ENCODE peak calls at places on chromosomes 4 and X, in five cellular contexts. One of them, this sample, is unnamed.

GRCh38 chr4:39937683-39938268 is 39.9 kb downstream of the PDS5A start:
- DNase-seq in mammary epithelial cell: no peak
- DNase-seq in MM.1S: no peak
- DNase-seq in GM23338: no peak
- DNase-seq in HepG2: no peak
- DNase-seq in this sample: no peak

GRCh38 chr4:152691761-152692160 is 12.0 kb upstream of the TMEM154 start:
- DNase-seq in mammary epithelial cell: no peak
- DNase-seq in GM23338: no peak
- DNase-seq in MM.1S: no peak
- DNase-seq in HepG2: peak
- DNase-seq in this sample: no peak

GRCh38 chrX:152635941-152636340 is 1.8 kb upstream of the GABRQ start:
- DNase-seq in GM23338: peak
- DNase-seq in MM.1S: peak
- DNase-seq in mammary epithelial cell: peak
- DNase-seq in HepG2: peak
- DNase-seq in this sample: peak

GRCh38 chrX:29617276-29617675 is 598.1 kb upstream of the MAGEB2 start:
- DNase-seq in GM23338: no peak
- DNase-seq in mammary epithelial cell: peak
- DNase-seq in MM.1S: no peak
- DNase-seq in HepG2: no peak
- DNase-seq in this sample: no peak

GRCh38 chr4:54082168-54082567 is 17.8 kb upstream of the CHIC2 start:
- DNase-seq in GM23338: no peak
- DNase-seq in mammary epithelial cell: peak
- DNase-seq in MM.1S: no peak
- DNase-seq in HepG2: peak
- DNase-seq in this sample: no peak

GRCh38 chr4:82402196-82402775 is 28.0 kb downstream of the HNRNPDL start:
- DNase-seq in MM.1S: no peak
- DNase-seq in HepG2: no peak
- DNase-seq in mammary epithelial cell: no peak
- DNase-seq in GM23338: peak
- DNase-seq in this sample: no peak

GRCh38 chr4:184392321-184392720 is 82.0 kb downstream of the IRF2 start:
- DNase-seq in GM23338: no peak
- DNase-seq in HepG2: no peak
- DNase-seq in mammary epithelial cell: no peak
- DNase-seq in MM.1S: no peak
- DNase-seq in this sample: no peak

GRCh38 chr4:153142700-153143438 is 61.4 kb upstream of the TRIM2 start:
- DNase-seq in GM23338: peak
- DNase-seq in mammary epithelial cell: peak
- DNase-seq in HepG2: peak
- DNase-seq in MM.1S: peak
- DNase-seq in this sample: peak

GRCh38 chrX:470686-471085 is 84.0 kb upstream of the PPP2R3B start:
- DNase-seq in mammary epithelial cell: no peak
- DNase-seq in MM.1S: no peak
- DNase-seq in HepG2: no peak
- DNase-seq in GM23338: no peak
- DNase-seq in this sample: no peak

GRCh38 chr4:2248044-2248780 is 6.3 kb upstream of the HAUS3 start:
- DNase-seq in GM23338: no peak
- DNase-seq in MM.1S: no peak
- DNase-seq in HepG2: no peak
- DNase-seq in mammary epithelial cell: no peak
- DNase-seq in this sample: no peak

GRCh38 chrX:79524642-79525041 is 157.5 kb upstream of the ITM2A start:
- DNase-seq in MM.1S: peak
- DNase-seq in mammary epithelial cell: peak
- DNase-seq in HepG2: no peak
- DNase-seq in GM23338: peak
- DNase-seq in this sample: no peak

DNA sequence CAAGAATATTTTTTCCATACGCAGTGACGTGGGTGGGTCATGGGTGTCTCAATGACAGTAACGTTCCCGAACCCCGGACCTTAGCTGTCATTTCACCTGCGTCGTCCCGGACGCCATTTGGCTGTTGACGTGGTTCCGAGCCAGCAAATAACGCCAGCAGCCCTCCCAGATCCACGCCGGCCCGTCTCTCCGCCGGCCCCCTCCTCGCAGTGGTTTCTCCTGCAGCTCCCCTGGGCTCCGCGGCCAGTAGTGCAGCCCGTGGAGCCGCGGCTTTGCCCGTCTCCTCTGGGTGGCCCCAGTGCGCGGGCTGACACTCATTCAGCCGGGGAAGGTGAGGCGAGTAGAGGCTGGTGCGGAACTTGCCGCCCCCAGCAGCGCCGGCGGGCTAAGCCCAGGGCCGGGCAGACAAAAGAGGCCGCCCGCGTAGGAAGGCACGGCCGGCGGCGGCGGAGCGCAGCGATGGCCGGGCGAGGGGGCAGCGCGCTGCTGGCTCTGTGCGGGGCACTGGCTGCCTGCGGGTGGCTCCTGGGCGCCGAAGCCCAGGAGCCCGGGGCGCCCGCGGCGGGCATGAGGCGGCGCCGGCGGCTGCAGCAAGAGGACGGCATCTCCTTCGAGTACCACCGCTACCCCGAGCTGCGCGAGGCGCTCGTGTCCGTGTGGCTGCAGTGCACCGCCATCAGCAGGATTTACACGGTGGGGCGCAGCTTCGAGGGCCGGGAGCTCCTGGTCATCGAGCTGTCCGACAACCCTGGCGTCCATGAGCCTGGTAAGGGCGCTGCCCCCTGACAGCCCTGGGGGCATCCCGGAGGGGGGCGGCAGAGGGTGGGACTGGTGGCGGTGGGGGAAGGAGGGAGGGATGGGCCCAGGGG is at the start of gene CPE:
- DNase-seq in MM.1S: peak
- DNase-seq in GM23338: peak
- DNase-seq in mammary epithelial cell: peak
- DNase-seq in HepG2: peak
- DNase-seq in this sample: no peak
- TF ChIP-seq EZH2 in MM.1S: no peak
- TF ChIP-seq EZH2 in GM23338: no peak
- TF ChIP-seq EZH2 in mammary epithelial cell: no peak
- TF ChIP-seq EZH2 in HepG2: no peak
- TF ChIP-seq EZH2 in this sample: no peak

GRCh38 chr4:110224142-110224541 is 25.7 kb upstream of the ELOVL6 start:
- DNase-seq in HepG2: no peak
- DNase-seq in mammary epithelial cell: no peak
- DNase-seq in GM23338: no peak
- DNase-seq in MM.1S: no peak
- DNase-seq in this sample: no peak
- TF ChIP-seq EZH2 in HepG2: no peak
- TF ChIP-seq EZH2 in mammary epithelial cell: no peak
- TF ChIP-seq EZH2 in GM23338: no peak
- TF ChIP-seq EZH2 in MM.1S: no peak
- TF ChIP-seq EZH2 in this sample: no peak

GRCh38 chr4:80335554-80336358 is at the start of gene CFAP299:
- DNase-seq in mammary epithelial cell: peak
- DNase-seq in MM.1S: peak
- DNase-seq in GM23338: peak
- DNase-seq in HepG2: peak
- DNase-seq in this sample: peak
- TF ChIP-seq EZH2 in mammary epithelial cell: no peak
- TF ChIP-seq EZH2 in MM.1S: no peak
- TF ChIP-seq EZH2 in GM23338: peak
- TF ChIP-seq EZH2 in HepG2: no peak
- TF ChIP-seq EZH2 in this sample: no peak

DNA sequence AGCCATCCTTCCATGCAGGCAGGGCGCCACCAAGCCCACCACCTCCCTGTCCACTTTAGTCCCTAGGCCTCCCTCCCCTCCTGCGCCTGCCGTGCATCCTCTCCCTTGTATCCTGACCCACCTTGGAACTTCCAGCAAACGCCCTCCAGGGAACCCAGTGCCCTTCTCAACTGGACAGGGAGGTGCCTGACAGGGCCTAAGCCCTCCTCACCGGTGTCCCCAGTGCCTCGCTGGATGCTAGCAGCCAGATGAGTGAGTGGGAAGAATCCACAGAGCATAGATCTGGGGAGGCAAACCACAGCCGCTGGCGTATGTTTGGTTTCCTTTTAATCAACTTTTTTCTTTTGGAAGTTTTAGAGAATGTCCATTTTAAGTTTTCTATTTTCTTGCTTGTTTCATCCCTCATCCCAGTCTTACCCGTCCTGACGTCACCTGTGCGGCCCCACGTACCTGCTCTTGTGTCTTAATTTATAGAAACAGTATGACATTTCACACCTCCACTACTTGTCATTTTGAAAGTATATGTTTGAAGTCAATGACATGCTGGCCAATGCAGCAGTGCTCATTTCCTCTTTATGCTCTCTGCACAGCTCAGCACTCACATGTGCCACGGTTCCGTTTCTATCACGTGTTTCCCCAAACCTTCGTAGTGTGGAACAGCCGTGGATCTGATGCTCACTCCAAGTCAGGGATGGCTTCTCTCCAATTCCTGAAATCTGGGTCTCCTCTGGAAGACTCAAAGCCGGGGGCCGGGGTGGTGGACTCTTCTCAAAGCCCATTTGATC is 3.4 kb upstream of the HMX1 start:
- DNase-seq in HepG2: no peak
- DNase-seq in GM23338: no peak
- DNase-seq in mammary epithelial cell: no peak
- DNase-seq in MM.1S: no peak
- DNase-seq in this sample: no peak
- TF ChIP-seq EZH2 in HepG2: no peak
- TF ChIP-seq EZH2 in GM23338: peak
- TF ChIP-seq EZH2 in mammary epithelial cell: no peak
- TF ChIP-seq EZH2 in MM.1S: no peak
- TF ChIP-seq EZH2 in this sample: no peak

GRCh38 chr4:190016369-190017289 is 10.4 kb downstream of the FRG2 start:
- DNase-seq in MM.1S: no peak
- DNase-seq in mammary epithelial cell: no peak
- DNase-seq in HepG2: no peak
- DNase-seq in GM23338: no peak
- DNase-seq in this sample: no peak

GRCh38 chr4:190017357-190018200 is 9.5 kb downstream of the FRG2 start:
- DNase-seq in GM23338: peak
- DNase-seq in mammary epithelial cell: no peak
- DNase-seq in HepG2: no peak
- DNase-seq in MM.1S: no peak
- DNase-seq in this sample: no peak

GRCh38 chr4:190018201-190018920 is 8.7 kb downstream of the FRG2 start:
- DNase-seq in MM.1S: no peak
- DNase-seq in GM23338: peak
- DNase-seq in HepG2: no peak
- DNase-seq in mammary epithelial cell: no peak
- DNase-seq in this sample: no peak

GRCh38 chr4:190019023-190019858 is 7.8 kb downstream of the FRG2 start:
- DNase-seq in GM23338: peak
- DNase-seq in HepG2: no peak
- DNase-seq in mammary epithelial cell: no peak
- DNase-seq in MM.1S: no peak
- DNase-seq in this sample: no peak

GRCh38 chr4:190020790-190021717 is 6.0 kb downstream of the FRG2 start:
- DNase-seq in HepG2: peak
- DNase-seq in MM.1S: no peak
- DNase-seq in mammary epithelial cell: peak
- DNase-seq in GM23338: peak
- DNase-seq in this sample: no peak
- TF ChIP-seq EZH2 in HepG2: no peak
- TF ChIP-seq EZH2 in MM.1S: no peak
- TF ChIP-seq EZH2 in mammary epithelial cell: peak
- TF ChIP-seq EZH2 in GM23338: peak
- TF ChIP-seq EZH2 in this sample: no peak

GRCh38 chr4:80492761-80493160 is 157.2 kb downstream of the CFAP299 start:
- DNase-seq in MM.1S: peak
- DNase-seq in GM23338: no peak
- DNase-seq in HepG2: no peak
- DNase-seq in mammary epithelial cell: peak
- DNase-seq in this sample: no peak

GRCh38 chr4:80495847-80496246 is 160.3 kb downstream of the CFAP299 start:
- DNase-seq in mammary epithelial cell: no peak
- DNase-seq in GM23338: peak
- DNase-seq in HepG2: no peak
- DNase-seq in MM.1S: no peak
- DNase-seq in this sample: no peak

GRCh38 chr4:80500593-80500992 is 165.1 kb downstream of the CFAP299 start:
- DNase-seq in GM23338: no peak
- DNase-seq in MM.1S: no peak
- DNase-seq in mammary epithelial cell: peak
- DNase-seq in HepG2: no peak
- DNase-seq in this sample: peak

GRCh38 chr4:80498725-80499124 is 163.2 kb downstream of the CFAP299 start:
- DNase-seq in HepG2: no peak
- DNase-seq in MM.1S: no peak
- DNase-seq in GM23338: no peak
- DNase-seq in mammary epithelial cell: no peak
- DNase-seq in this sample: no peak
- TF ChIP-seq EZH2 in HepG2: no peak
- TF ChIP-seq EZH2 in MM.1S: no peak
- TF ChIP-seq EZH2 in GM23338: no peak
- TF ChIP-seq EZH2 in mammary epithelial cell: no peak
- TF ChIP-seq EZH2 in this sample: no peak

GRCh38 chrX:67545772-67546495 is 2.1 kb downstream of the AR start:
- DNase-seq in HepG2: no peak
- DNase-seq in MM.1S: no peak
- DNase-seq in mammary epithelial cell: no peak
- DNase-seq in GM23338: peak
- DNase-seq in this sample: no peak
- TF ChIP-seq EZH2 in HepG2: no peak
- TF ChIP-seq EZH2 in MM.1S: no peak
- TF ChIP-seq EZH2 in mammary epithelial cell: no peak
- TF ChIP-seq EZH2 in GM23338: no peak
- TF ChIP-seq EZH2 in this sample: no peak

GRCh38 chr4:43898836-43899235 is 549.8 kb downstream of the KCTD8 start:
- DNase-seq in HepG2: no peak
- DNase-seq in MM.1S: no peak
- DNase-seq in mammary epithelial cell: no peak
- DNase-seq in GM23338: no peak
- DNase-seq in this sample: no peak
- TF ChIP-seq EZH2 in HepG2: no peak
- TF ChIP-seq EZH2 in MM.1S: no peak
- TF ChIP-seq EZH2 in mammary epithelial cell: no peak
- TF ChIP-seq EZH2 in GM23338: no peak
- TF ChIP-seq EZH2 in this sample: no peak

GRCh38 chr4:190014771-190015537 is 12.1 kb downstream of the FRG2 start:
- DNase-seq in MM.1S: no peak
- DNase-seq in mammary epithelial cell: no peak
- DNase-seq in HepG2: no peak
- DNase-seq in GM23338: peak
- DNase-seq in this sample: no peak
- TF ChIP-seq EZH2 in MM.1S: no peak
- TF ChIP-seq EZH2 in mammary epithelial cell: peak
- TF ChIP-seq EZH2 in HepG2: no peak
- TF ChIP-seq EZH2 in GM23338: no peak
- TF ChIP-seq EZH2 in this sample: no peak

GRCh38 chr4:151408380-151408629 is 671 bp upstream of the FHIP1A start:
- DNase-seq in GM23338: peak
- DNase-seq in mammary epithelial cell: no peak
- DNase-seq in MM.1S: no peak
- DNase-seq in HepG2: no peak
- DNase-seq in this sample: no peak
- TF ChIP-seq EZH2 in GM23338: no peak
- TF ChIP-seq EZH2 in mammary epithelial cell: no peak
- TF ChIP-seq EZH2 in MM.1S: no peak
- TF ChIP-seq EZH2 in HepG2: no peak
- TF ChIP-seq EZH2 in this sample: no peak